ENCODE peak calls at places on chromosomes 13 and 19, in five cellular contexts. F, V, I, U and Z are unnamed samples.

GRCh38 chr19:48629599-48630288 is 7.4 kb downstream of the DBP start:
- DNase-seq in F (peak; percentile 100), V (peak; percentile 66), I (no peak), U (no peak), Z (peak; percentile 98)

GRCh38 chr13:44306401-44307192 is 67.0 kb upstream of the SERP2 start:
- DNase-seq in F (peak; percentile 57), V (no peak), I (peak; percentile 99), U (no peak), Z (no peak)

GRCh38 chr19:55652311-55653078 is 2.3 kb upstream of the U2AF2 start:
- DNase-seq in F (no peak), V (no peak), I (no peak), U (no peak), Z (no peak)

GRCh38 chr19:42965204-42965603 is 28.2 kb upstream of the PSG7 start:
- DNase-seq in F (no peak), V (no peak), I (peak; percentile 87), U (no peak), Z (no peak)

GRCh38 chr13:23618341-23618740 is 48.1 kb downstream of the TNFRSF19 start:
- DNase-seq in F (no peak), V (no peak), I (peak; percentile 98), U (no peak), Z (no peak)

GRCh38 chr13:40398060-40398459 is 268.4 kb downstream of the FOXO1 start:
- DNase-seq in F (no peak), V (no peak), I (no peak), U (no peak), Z (no peak)

GRCh38 chr13:52461265-52461664 is 6.0 kb downstream of the CKAP2 start:
- DNase-seq in F (no peak), V (no peak), I (no peak), U (no peak), Z (no peak)

GRCh38 chr19:56137405-56137804 is 3.7 kb upstream of the ZNF444 start:
- DNase-seq in F (no peak), V (no peak), I (no peak), U (peak; percentile 97), Z (no peak)

GRCh38 chr13:28220166-28220565 is 81.8 kb downstream of the PAN3 start:
- DNase-seq in F (no peak), V (no peak), I (peak; percentile 46), U (no peak), Z (no peak)

GRCh38 chr13:30673669-30674521 is 56.2 kb downstream of the USPL1 start:
- DNase-seq in F (peak; percentile 92), V (peak; percentile 94), I (peak; percentile 89), U (peak; percentile 94), Z (no peak)

GRCh38 chr19:35513231-35513974 is at the start of gene DMKN:
- DNase-seq in F (no peak), V (no peak), I (peak; percentile 58), U (no peak), Z (no peak)

GRCh38 chr19:37987356-37988332 is 80.6 kb downstream of the SIPA1L3 start:
- DNase-seq in F (peak; percentile 86), V (peak; percentile 82), I (no peak), U (no peak), Z (no peak)

GRCh38 chr19:39144487-39145071 is 19.0 kb downstream of the PAK4 start:
- DNase-seq in F (no peak), V (no peak), I (peak; percentile 22), U (peak; percentile 41), Z (no peak)

GRCh38 chr19:50717891-50718254 is 1.7 kb downstream of the SHANK1 start:
- DNase-seq in F (peak; percentile 69), V (no peak), I (no peak), U (no peak), Z (no peak)

GRCh38 chr19:17795495-17795856 is 538 bp downstream of the B3GNT3 start:
- DNase-seq in F (no peak), V (no peak), I (no peak), U (no peak), Z (no peak)
- H3K4me3 ChIP-seq in F (peak overlapping the region; percentile 61), V (no peak overlapping the region), I (no peak overlapping the region), U (peak overlapping the region; percentile 2), Z (peak overlapping the region; percentile 38)

GRCh38 chr19:2033825-2034159 is 17.3 kb downstream of the MKNK2 start:
- DNase-seq in F (peak; percentile 45), V (no peak), I (no peak), U (no peak), Z (no peak)

GRCh38 chr19:2035590-2035991 is 15.5 kb downstream of the MKNK2 start:
- DNase-seq in F (peak; percentile 61), V (peak; percentile 58), I (no peak), U (no peak), Z (no peak)

GRCh38 chr19:2034729-2035589 is 16.1 kb downstream of the MKNK2 start:
- DNase-seq in F (peak; percentile 97), V (peak; percentile 98), I (peak; percentile 8), U (peak; percentile 66), Z (peak; percentile 78)

GRCh38 chr19:2033115-2033824 is 17.8 kb upstream of the BTBD2 start:
- DNase-seq in F (no peak), V (no peak), I (no peak), U (no peak), Z (no peak)

GRCh38 chr19:2032296-2032941 is 16.9 kb upstream of the BTBD2 start:
- DNase-seq in F (peak; percentile 55), V (no peak), I (peak; percentile 65), U (peak; percentile 99), Z (no peak)
- H3K4me3 ChIP-seq in F (no peak overlapping the region), V (no peak overlapping the region), I (no peak overlapping the region), U (no peak overlapping the region), Z (no peak overlapping the region)

DNA sequence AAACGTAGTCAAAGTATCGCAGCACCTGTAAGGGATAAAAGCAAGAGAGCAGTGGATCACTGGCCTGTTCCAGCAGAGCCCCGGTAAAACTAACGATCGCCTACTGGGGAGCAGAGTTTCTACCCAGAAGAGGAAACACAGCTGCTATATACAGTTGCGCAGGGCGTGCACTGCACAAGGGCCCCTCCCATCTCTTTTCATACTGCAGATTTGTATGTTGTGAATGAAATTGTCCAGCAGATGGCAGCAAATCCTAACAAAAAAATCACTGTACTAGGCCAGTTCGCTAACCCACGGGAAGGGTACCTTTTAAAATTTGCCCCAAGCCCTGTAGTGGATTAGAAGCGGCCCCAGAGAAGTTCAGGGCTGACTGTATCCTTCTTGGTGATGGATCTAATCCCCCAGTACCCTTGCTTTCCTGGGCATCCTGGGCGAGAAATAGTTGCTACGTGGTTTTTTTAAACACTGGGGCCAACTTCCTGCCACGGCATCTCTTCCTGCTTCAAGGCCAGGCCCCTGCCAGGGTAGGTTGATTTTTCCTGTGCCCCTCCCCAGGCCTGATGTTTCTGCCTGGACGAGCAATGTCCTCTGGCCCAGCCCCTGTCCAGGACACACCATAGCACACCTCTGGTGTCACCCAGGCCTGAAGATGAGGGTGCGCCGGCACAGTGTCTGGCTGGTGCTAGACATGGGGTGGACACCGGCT is 127.0 kb downstream of the IER2 start:
- DNase-seq in F (peak; percentile 72), V (peak; percentile 92), I (peak; percentile 74), U (peak; percentile 61), Z (peak; percentile 70)
- H3K4me3 ChIP-seq in F (no peak overlapping the region), V (no peak overlapping the region), I (no peak overlapping the region), U (no peak overlapping the region), Z (no peak overlapping the region)

DNA sequence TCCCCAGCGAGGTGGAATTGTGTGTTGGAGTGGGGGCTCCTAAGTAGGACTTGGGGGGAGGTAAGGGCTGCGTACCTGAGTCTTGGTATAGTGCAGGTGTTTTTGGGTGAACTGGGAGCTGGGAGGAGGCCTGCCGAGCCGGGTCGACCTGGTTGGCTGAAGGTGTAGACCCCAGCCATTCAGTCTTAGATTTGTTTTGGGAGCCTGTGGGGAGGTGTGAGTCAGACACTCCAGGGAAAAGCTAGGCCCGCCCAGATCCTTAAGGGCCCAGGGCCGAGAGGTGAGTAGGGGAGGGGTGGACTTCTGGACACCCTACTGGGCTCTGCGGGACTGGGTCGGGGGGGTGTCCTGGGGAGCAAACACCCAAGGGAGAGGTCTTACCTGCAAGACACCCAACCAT is 935 bp downstream of the CRB3 start:
- DNase-seq in F (no peak), V (no peak), I (no peak), U (no peak), Z (no peak)
- H3K4me3 ChIP-seq in F (peak overlapping the region; percentile 80), V (no peak overlapping the region), I (no peak overlapping the region), U (peak overlapping the region; percentile 87), Z (peak overlapping the region; percentile 79)

DNA sequence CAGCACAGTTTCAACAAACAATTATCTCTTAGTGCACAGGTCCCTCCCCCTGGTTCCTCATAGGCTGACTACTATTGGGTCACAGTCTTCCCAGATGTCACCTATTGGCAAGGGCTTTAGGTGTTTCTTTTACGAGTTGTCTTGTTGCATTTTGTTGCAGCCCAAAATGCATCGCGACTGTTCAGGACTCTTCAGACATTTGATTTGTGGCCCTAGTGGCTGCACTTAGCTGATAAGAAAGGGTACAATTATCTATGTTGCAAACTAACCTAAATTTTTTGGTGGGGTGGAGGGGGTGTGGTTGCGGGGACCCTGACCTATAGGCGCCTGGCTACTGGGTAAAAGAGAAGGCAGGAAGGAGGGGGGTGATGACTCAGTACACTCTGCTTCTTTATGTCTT is 29.1 kb upstream of the ZNF714 start:
- DNase-seq in F (no peak), V (no peak), I (no peak), U (no peak), Z (no peak)
- H3K4me3 ChIP-seq in F (no peak overlapping the region), V (no peak overlapping the region), I (no peak overlapping the region), U (no peak overlapping the region), Z (no peak overlapping the region)

DNA sequence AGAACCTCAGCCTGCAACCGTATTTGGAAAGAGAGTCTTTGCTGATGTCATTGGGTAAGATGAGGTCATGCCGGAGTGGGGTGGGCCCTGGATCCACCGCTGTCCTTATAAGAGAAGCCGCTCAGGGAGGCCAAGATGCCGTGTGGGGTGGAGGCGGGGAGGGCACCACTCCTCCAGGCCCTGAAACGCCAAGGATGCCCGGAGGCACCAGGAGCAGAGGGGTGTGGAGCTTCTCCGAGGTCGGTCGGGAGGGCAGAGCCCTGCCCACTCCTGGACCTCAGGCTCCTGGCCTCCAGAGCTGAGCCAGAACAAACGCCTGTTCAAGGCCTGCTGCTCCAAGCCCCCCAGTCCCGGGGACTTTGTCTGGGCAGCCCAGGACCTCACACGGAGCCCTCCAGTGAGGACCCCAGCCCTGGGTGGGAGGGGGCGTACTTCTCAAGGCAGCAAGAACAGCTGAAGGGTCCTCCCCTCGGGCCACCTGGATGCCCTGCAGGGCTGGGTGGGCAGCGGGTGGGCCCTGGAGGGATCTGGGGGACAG is 29.9 kb downstream of the PIP5K1C start:
- DNase-seq in F (no peak), V (no peak), I (peak; percentile 84), U (peak; percentile 35), Z (no peak)
- H3K4me3 ChIP-seq in F (no peak overlapping the region), V (no peak overlapping the region), I (no peak overlapping the region), U (no peak overlapping the region), Z (no peak overlapping the region)